ENCODE peak calls at places on chromosomes 5 and 9, in five cellular contexts. Z is neural progenitor cell, I is fibroblast of lung, H is mammary epithelial cell, T is GM23248. R is an unnamed sample.

GRCh38 chr9:22097712-22098111 is 88.6 kb upstream of the CDKN2B start:
- DNase-seq in Z (no peak), I (peak; percentile 83), H (peak; percentile 94), T (peak; percentile 86), R (no peak)

GRCh38 chr5:157172408-157172807 is 6.3 kb upstream of the GARIN3 start:
- DNase-seq in Z (no peak), I (no peak), H (peak; percentile 17), T (no peak), R (no peak)

GRCh38 chr5:65076251-65076869 is 307.6 kb downstream of the CWC27 start:
- DNase-seq in Z (peak; percentile 48), I (peak; percentile 75), H (peak; percentile 52), T (peak; percentile 70), R (peak; percentile 36)

GRCh38 chr5:31983851-31984250 is 190.3 kb downstream of the GOLPH3 start:
- DNase-seq in Z (no peak), I (no peak), H (no peak), T (peak; percentile 17), R (no peak)

GRCh38 chr5:176812269-176813259 is 2.2 kb downstream of the UNC5A start:
- DNase-seq in Z (peak; percentile 89), I (no peak), H (no peak), T (peak; percentile 58), R (peak; percentile 30)

GRCh38 chr5:127452626-127453025 is 64.8 kb upstream of the PRRC1 start:
- DNase-seq in Z (no peak), I (no peak), H (no peak), T (no peak), R (no peak)

GRCh38 chr5:157469073-157469472 is 9.1 kb downstream of the NIPAL4 start:
- DNase-seq in Z (no peak), I (no peak), H (no peak), T (no peak), R (no peak)

GRCh38 chr5:2465383-2465782 is 286.1 kb downstream of the IRX2 start:
- DNase-seq in Z (no peak), I (no peak), H (no peak), T (no peak), R (no peak)

GRCh38 chr9:3124006-3124405 is 280.1 kb upstream of the PUM3 start:
- DNase-seq in Z (peak; percentile 59), I (no peak), H (no peak), T (no peak), R (no peak)

GRCh38 chr5:62682059-62682458 is 103.4 kb downstream of the LRRC70 start:
- DNase-seq in Z (no peak), I (no peak), H (no peak), T (no peak), R (no peak)

GRCh38 chr5:83077662-83078261 is 415 bp downstream of the XRCC4 start:
- DNase-seq in Z (peak; percentile 56), I (peak; percentile 33), H (no peak), T (peak; percentile 58), R (no peak)

GRCh38 chr5:38316544-38317224 is 58.3 kb downstream of the EGFLAM start:
- DNase-seq in Z (no peak), I (peak; percentile 55), H (no peak), T (peak; percentile 61), R (no peak)

GRCh38 chr5:92922231-92922967 is 658.6 kb downstream of the NR2F1-AS1 start:
- DNase-seq in Z (peak; percentile 51), I (no peak), H (no peak), T (no peak), R (no peak)

GRCh38 chr9:129486496-129487306 is 134.2 kb downstream of the C9orf50 start:
- DNase-seq in Z (peak; percentile 29), I (no peak), H (no peak), T (peak; percentile 84), R (no peak)

GRCh38 chr9:86487222-86487841 is 133.1 kb upstream of the TUT7 start:
- DNase-seq in Z (peak; percentile 71), I (peak; percentile 85), H (peak; percentile 40), T (peak; percentile 77), R (peak; percentile 21)

GRCh38 chr9:113910036-113910639 is 34.0 kb downstream of the ZNF618 start:
- DNase-seq in Z (no peak), I (no peak), H (no peak), T (no peak), R (no peak)

GRCh38 chr5:78776637-78777036 is 128.1 kb upstream of the LHFPL2 start:
- DNase-seq in Z (no peak), I (no peak), H (no peak), T (peak; percentile 36), R (no peak)

GRCh38 chr9:108081112-108081511 is 591.5 kb upstream of the KLF4 start:
- DNase-seq in Z (no peak), I (no peak), H (no peak), T (no peak), R (no peak)

GRCh38 chr9:36276840-36277239 is 18.6 kb upstream of the GNE start:
- DNase-seq in Z (peak; percentile 36), I (peak; percentile 77), H (peak; percentile 37), T (peak; percentile 84), R (peak; percentile 88)

GRCh38 chr9:91427873-91428272 is 4.2 kb upstream of the NFIL3 start:
- DNase-seq in Z (no peak), I (peak; percentile 84), H (peak; percentile 77), T (peak; percentile 85), R (peak; percentile 73)

GRCh38 chr5:76202182-76202581 is 119.0 kb downstream of the SV2C start:
- DNase-seq in Z (no peak), I (no peak), H (no peak), T (no peak), R (no peak)

GRCh38 chr9:93576296-93577044 is at the start of gene PHF2:
- DNase-seq in Z (peak; percentile 59), I (no peak), H (no peak), T (peak; percentile 61), R (no peak)

GRCh38 chr5:103375356-103375755 is 116.8 kb downstream of the MACIR start:
- DNase-seq in Z (no peak), I (peak; percentile 86), H (no peak), T (no peak), R (no peak)

DNA sequence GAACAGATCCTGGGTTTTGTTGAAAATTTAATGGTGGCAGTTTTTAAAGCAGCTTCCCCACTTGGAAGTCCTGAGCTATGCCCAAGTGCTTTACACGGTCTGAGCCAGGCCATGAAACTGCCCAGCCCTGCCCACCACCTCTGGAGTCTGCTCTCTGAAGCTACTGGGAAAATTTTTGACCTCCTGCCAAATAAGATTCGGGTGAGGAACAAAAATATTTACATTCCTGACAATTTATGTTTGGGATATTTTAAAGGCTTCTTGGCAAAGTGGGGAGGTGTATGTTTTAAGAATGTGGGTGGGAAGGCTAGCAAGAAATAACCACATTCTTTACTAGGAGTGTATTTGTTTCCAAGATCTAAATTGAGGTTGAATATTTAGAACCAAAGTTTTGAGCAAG is 50.0 kb downstream of the HACD4 start:
- DNase-seq in Z (no peak), I (peak; percentile 88), H (no peak), T (peak; percentile 74), R (peak; percentile 52)
- H3K9ac ChIP-seq in Z (no peak overlapping the region), I (no peak overlapping the region), H (no peak overlapping the region), T (peak overlapping the region; percentile 56), R (no peak overlapping the region)

GRCh38 chr9:4145482-4145881 is 154.4 kb downstream of the GLIS3 start:
- DNase-seq in Z (peak; percentile 27), I (no peak), H (no peak), T (no peak), R (no peak)
- H3K4me2 ChIP-seq in Z (peak overlapping the region; percentile 66), I (peak overlapping the region; percentile 95), H (no peak overlapping the region), T (no peak overlapping the region), R (no peak overlapping the region)

GRCh38 chr5:6726006-6726405 is 12.8 kb downstream of the TENT4A start:
- DNase-seq in Z (no peak), I (no peak), H (no peak), T (no peak), R (no peak)

GRCh38 chr5:6725448-6725847 is 12.2 kb downstream of the TENT4A start:
- DNase-seq in Z (no peak), I (no peak), H (no peak), T (no peak), R (no peak)

GRCh38 chr5:6723901-6724300 is 10.7 kb downstream of the TENT4A start:
- DNase-seq in Z (no peak), I (no peak), H (no peak), T (no peak), R (no peak)

GRCh38 chr5:6723122-6723885 is 10.1 kb downstream of the TENT4A start:
- DNase-seq in Z (no peak), I (no peak), H (no peak), T (no peak), R (no peak)

DNA sequence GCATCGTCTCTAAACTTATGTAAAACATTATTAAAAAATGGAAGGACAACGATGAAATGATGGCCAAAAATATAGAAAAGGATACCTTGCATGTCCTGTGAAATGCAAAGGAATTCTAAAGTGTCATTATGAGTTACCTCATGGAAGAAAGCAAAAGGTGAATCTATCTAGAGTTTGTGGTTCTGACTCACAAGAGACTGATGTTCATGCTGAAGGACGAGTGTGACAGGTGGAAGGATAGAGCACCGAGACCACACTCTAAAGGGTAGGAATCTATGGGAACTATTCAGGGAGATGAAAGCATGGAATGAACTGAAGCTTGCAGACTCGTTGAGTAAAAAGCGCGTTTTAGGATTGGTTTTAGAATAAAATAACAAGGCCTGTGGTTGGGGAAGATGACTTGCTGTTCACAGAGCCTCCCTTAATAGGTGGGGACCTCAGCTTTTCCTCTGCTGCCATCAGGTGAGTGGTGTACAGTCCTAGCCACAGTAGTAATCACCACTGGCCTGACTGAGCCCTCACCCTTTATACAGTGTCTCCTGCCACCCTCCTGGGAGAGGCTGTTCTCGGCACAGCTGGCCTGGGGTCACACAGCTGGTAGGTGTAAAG is 11.2 kb downstream of the TENT4A start:
- DNase-seq in Z (no peak), I (no peak), H (no peak), T (no peak), R (no peak)
- H4K20me1 ChIP-seq in Z (peaks cover 100% of the 10 kb centered on the region), I (no peaks in the 10 kb centered on the region), H (peaks cover 4% of the 10 kb centered on the region), T (peaks cover 7% of the 10 kb centered on the region), R (peaks cover 2% of the 10 kb centered on the region)

GRCh38 chr5:149215478-149216042 is 56.1 kb upstream of the AFAP1L1 start:
- DNase-seq in Z (no peak), I (peak; percentile 80), H (no peak), T (peak; percentile 86), R (no peak)
- H3K9ac ChIP-seq in Z (no peak overlapping the region), I (no peak overlapping the region), H (no peak overlapping the region), T (no peak overlapping the region), R (no peak overlapping the region)